ENCODE peak calls at places on chromosomes 12 and 14, in nine cellular contexts. Q is ACHN; V is NCI-H1092 treated with DMSO at 0.1 percent for 48 hours; P is aorta; X is HT-29; I is Kasumi-1; Y is CD8-positive, alpha-beta memory T cell; J is nucleus accumbens; C is kidney tubule cell. N is an unnamed sample.

GRCh38 chr14:95515080-95515489 is 1.4 kb downstream of the SYNE3 start:
- DNase-seq in Q (no peak), V (no peak), P (peak; percentile 84), X (no peak), I (peak; percentile 94), Y (no peak), J (peak; percentile 68), C (no peak), N (no peak)

GRCh38 chr14:92322516-92322915 is 449 bp upstream of the SLC24A4 start:
- DNase-seq in Q (no peak), V (no peak), P (no peak), X (no peak), I (no peak), Y (no peak), J (no peak), C (no peak), N (no peak)

GRCh38 chr14:34895277-34895676 is 20.1 kb upstream of the BAZ1A start:
- DNase-seq in Q (no peak), V (no peak), P (no peak), X (no peak), I (no peak), Y (no peak), J (no peak), C (no peak), N (no peak)

GRCh38 chr14:66249544-66249943 is 236.6 kb upstream of the CCDC196 start:
- DNase-seq in Q (no peak), V (no peak), P (no peak), X (no peak), I (no peak), Y (no peak), J (no peak), C (no peak), N (no peak)

GRCh38 chr12:3515506-3515905 is 24.5 kb downstream of the PRMT8 start:
- DNase-seq in Q (no peak), V (no peak), P (no peak), X (no peak), I (no peak), Y (no peak), J (no peak), C (no peak), N (no peak)

GRCh38 chr14:43525647-43526046 is 981.4 kb downstream of the FSCB start:
- DNase-seq in Q (no peak), V (no peak), P (no peak), X (no peak), I (no peak), Y (no peak), J (no peak), C (no peak), N (no peak)

GRCh38 chr12:132986885-132987225 is 688 bp downstream of the ZNF26 start:
- DNase-seq in Q (peak; percentile 47), V (no peak), P (no peak), X (no peak), I (no peak), Y (no peak), J (no peak), C (peak; percentile 30), N (no peak)

GRCh38 chr12:100185361-100185894 is 15.2 kb upstream of the ACTR6 start:
- DNase-seq in Q (no peak), V (no peak), P (no peak), X (no peak), I (no peak), Y (no peak), J (peak; percentile 28), C (no peak), N (no peak)